ENCODE peak calls at places on chromosomes 16 and 17, in nine cellular contexts. K, N, A, W, Q, B, M, F and Z are unnamed samples. For H3K36me3 and H3K4me1, the result is how much of the 10 kb centered on the place peaks cover.

GRCh38 chr16:86010680-86011141 is 111.7 kb downstream of the IRF8 start:
- DNase-seq in K (no peak), N (no peak), A (no peak), W (no peak), Q (no peak), B (no peak), M (no peak), F (no peak), Z (no peak)

GRCh38 chr16:2895813-2896212 is 12.8 kb downstream of the FLYWCH2 start:
- DNase-seq in K (no peak), N (no peak), A (no peak), W (no peak), Q (no peak), B (no peak), M (peak), F (no peak), Z (no peak)

GRCh38 chr17:3888343-3889171 is 4.3 kb downstream of the CAMKK1 start:
- DNase-seq in K (no peak), N (peak), A (no peak), W (peak), Q (peak), B (peak), M (peak), F (no peak), Z (peak)

GRCh38 chr16:19984136-19984535 is 89.6 kb downstream of the GPR139 start:
- DNase-seq in K (no peak), N (no peak), A (no peak), W (no peak), Q (no peak), B (no peak), M (no peak), F (no peak), Z (no peak)

GRCh38 chr16:3101018-3101840 is 2.1 kb upstream of the ZSCAN10 start:
- DNase-seq in K (no peak), N (peak), A (no peak), W (peak), Q (peak), B (no peak), M (peak), F (no peak), Z (no peak)

GRCh38 chr17:44219126-44219635 is 294 bp downstream of the UBTF start:
- DNase-seq in K (peak), N (peak), A (peak), W (peak), Q (peak), B (no peak), M (peak), F (peak), Z (no peak)

GRCh38 chr17:34533811-34534527 is 45.4 kb upstream of the TMEM132E start:
- DNase-seq in K (no peak), N (no peak), A (no peak), W (no peak), Q (no peak), B (no peak), M (peak), F (no peak), Z (no peak)

GRCh38 chr17:343211-343610 is 9.4 kb downstream of the RPH3AL start:
- DNase-seq in K (no peak), N (no peak), A (no peak), W (no peak), Q (no peak), B (no peak), M (no peak), F (no peak), Z (peak)

GRCh38 chr16:70701998-70702397 is 16.1 kb upstream of the MTSS2 start:
- DNase-seq in K (no peak), N (no peak), A (no peak), W (no peak), Q (no peak), B (no peak), M (no peak), F (no peak), Z (no peak)

GRCh38 chr17:55622547-55622946 is 100.1 kb downstream of the TMEM100 start:
- DNase-seq in K (no peak), N (no peak), A (no peak), W (no peak), Q (no peak), B (no peak), M (no peak), F (no peak), Z (no peak)

GRCh38 chr17:45031231-45032149 is 19.9 kb downstream of the DCAKD start:
- DNase-seq in K (no peak), N (no peak), A (no peak), W (no peak), Q (no peak), B (no peak), M (no peak), F (no peak), Z (no peak)

GRCh38 chr17:29059281-29059680 is 16.3 kb downstream of the PIPOX start:
- DNase-seq in K (no peak), N (peak), A (no peak), W (no peak), Q (no peak), B (no peak), M (peak), F (no peak), Z (no peak)

GRCh38 chr16:64957246-64957645 is 164.6 kb downstream of the CDH11 start:
- DNase-seq in K (no peak), N (no peak), A (no peak), W (no peak), Q (no peak), B (no peak), M (no peak), F (no peak), Z (no peak)

GRCh38 chr17:80886641-80887573 is 104.7 kb upstream of the CHMP6 start:
- DNase-seq in K (no peak), N (no peak), A (no peak), W (no peak), Q (no peak), B (no peak), M (no peak), F (no peak), Z (no peak)

GRCh38 chr17:42804918-42805367 is 6.3 kb downstream of the CNTD1 start:
- DNase-seq in K (no peak), N (peak), A (no peak), W (no peak), Q (no peak), B (no peak), M (no peak), F (no peak), Z (no peak)

GRCh38 chr16:57134982-57135381 is 42.6 kb downstream of the CPNE2 start:
- DNase-seq in K (no peak), N (peak), A (peak), W (peak), Q (peak), B (no peak), M (no peak), F (peak), Z (no peak)

GRCh38 chr16:49338867-49339266 is 34.7 kb upstream of the C16orf78 start:
- DNase-seq in K (no peak), N (no peak), A (no peak), W (no peak), Q (no peak), B (no peak), M (no peak), F (no peak), Z (peak)

GRCh38 chr16:47026947-47027346 is 53.5 kb upstream of the DNAJA2 start:
- DNase-seq in K (no peak), N (no peak), A (no peak), W (no peak), Q (no peak), B (no peak), M (no peak), F (no peak), Z (no peak)

GRCh38 chr17:16419074-16419928 is 3.9 kb downstream of the TRPV2 start:
- DNase-seq in K (no peak), N (peak), A (peak), W (no peak), Q (no peak), B (no peak), M (peak), F (peak), Z (no peak)

GRCh38 chr16:82888616-82889015 is 261.8 kb downstream of the CDH13 start:
- DNase-seq in K (no peak), N (no peak), A (no peak), W (peak), Q (no peak), B (no peak), M (no peak), F (no peak), Z (no peak)

GRCh38 chr16:65071371-65072311 is 50.2 kb downstream of the CDH11 start:
- DNase-seq in K (no peak), N (peak), A (no peak), W (peak), Q (no peak), B (peak), M (peak), F (no peak), Z (no peak)

GRCh38 chr17:66547170-66547865 is 244.9 kb downstream of the PRKCA start:
- DNase-seq in K (no peak), N (peak), A (no peak), W (no peak), Q (no peak), B (no peak), M (peak), F (no peak), Z (no peak)

GRCh38 chr17:43720311-43721060 is 38.1 kb downstream of the SOST start:
- DNase-seq in K (peak), N (peak), A (peak), W (peak), Q (peak), B (peak), M (peak), F (peak), Z (no peak)

GRCh38 chr16:11094838-11095565 is 150.6 kb downstream of the CLEC16A start:
- DNase-seq in K (no peak), N (no peak), A (no peak), W (no peak), Q (peak), B (no peak), M (no peak), F (no peak), Z (no peak)

GRCh38 chr17:79537061-79537460 is 73.8 kb downstream of the RBFOX3 start:
- DNase-seq in K (no peak), N (no peak), A (no peak), W (no peak), Q (no peak), B (no peak), M (no peak), F (no peak), Z (no peak)

GRCh38 chr16:10935491-10935890 is 6.8 kb downstream of the DEXI start:
- DNase-seq in K (no peak), N (no peak), A (no peak), W (no peak), Q (no peak), B (no peak), M (no peak), F (no peak), Z (no peak)

GRCh38 chr17:30005709-30006320 is 64.4 kb downstream of the EFCAB5 start:
- DNase-seq in K (no peak), N (peak), A (no peak), W (no peak), Q (no peak), B (no peak), M (peak), F (no peak), Z (no peak)

GRCh38 chr16:66923247-66923851 is 2.0 kb downstream of the RRAD start:
- DNase-seq in K (no peak), N (no peak), A (no peak), W (no peak), Q (no peak), B (peak), M (no peak), F (no peak), Z (no peak)

GRCh38 chr17:9195961-9196668 is 174.8 kb downstream of the NTN1 start:
- DNase-seq in K (no peak), N (peak), A (no peak), W (peak), Q (no peak), B (no peak), M (no peak), F (no peak), Z (no peak)

GRCh38 chr16:50797456-50797855 is 55.6 kb downstream of the CYLD start:
- DNase-seq in K (no peak), N (no peak), A (no peak), W (no peak), Q (no peak), B (no peak), M (peak), F (no peak), Z (no peak)

GRCh38 chr17:66717680-66718079 is 117.2 kb upstream of the CACNG5 start:
- DNase-seq in K (peak), N (peak), A (no peak), W (peak), Q (no peak), B (no peak), M (no peak), F (no peak), Z (no peak)

GRCh38 chr16:61131447-61131846 is 904.8 kb downstream of the CDH8 start:
- DNase-seq in K (no peak), N (no peak), A (no peak), W (no peak), Q (no peak), B (no peak), M (no peak), F (no peak), Z (no peak)

GRCh38 chr16:2884041-2884451 is 1.0 kb downstream of the FLYWCH2 start:
- DNase-seq in K (no peak), N (no peak), A (no peak), W (no peak), Q (no peak), B (no peak), M (peak), F (no peak), Z (no peak)

GRCh38 chr17:30421592-30421991 is 42.9 kb downstream of the CPD start:
- DNase-seq in K (no peak), N (no peak), A (no peak), W (no peak), Q (no peak), B (no peak), M (no peak), F (no peak), Z (no peak)

GRCh38 chr16:78488461-78488860 is 389.0 kb downstream of the WWOX start:
- DNase-seq in K (no peak), N (no peak), A (no peak), W (no peak), Q (no peak), B (no peak), M (no peak), F (no peak), Z (no peak)

GRCh38 chr17:4592240-4593005 is 8.1 kb downstream of the SMTNL2 start:
- DNase-seq in K (no peak), N (no peak), A (no peak), W (no peak), Q (no peak), B (no peak), M (no peak), F (no peak), Z (no peak)

GRCh38 chr16:87415441-87415840 is 23.3 kb downstream of the MAP1LC3B start:
- DNase-seq in K (no peak), N (no peak), A (no peak), W (no peak), Q (no peak), B (no peak), M (no peak), F (no peak), Z (no peak)
- H3K36me3 ChIP-seq in K (under half), N (under half), A (under half), W (under half), Q (under half), B (under half), M (under half), F (half or more), Z (half or more)

DNA sequence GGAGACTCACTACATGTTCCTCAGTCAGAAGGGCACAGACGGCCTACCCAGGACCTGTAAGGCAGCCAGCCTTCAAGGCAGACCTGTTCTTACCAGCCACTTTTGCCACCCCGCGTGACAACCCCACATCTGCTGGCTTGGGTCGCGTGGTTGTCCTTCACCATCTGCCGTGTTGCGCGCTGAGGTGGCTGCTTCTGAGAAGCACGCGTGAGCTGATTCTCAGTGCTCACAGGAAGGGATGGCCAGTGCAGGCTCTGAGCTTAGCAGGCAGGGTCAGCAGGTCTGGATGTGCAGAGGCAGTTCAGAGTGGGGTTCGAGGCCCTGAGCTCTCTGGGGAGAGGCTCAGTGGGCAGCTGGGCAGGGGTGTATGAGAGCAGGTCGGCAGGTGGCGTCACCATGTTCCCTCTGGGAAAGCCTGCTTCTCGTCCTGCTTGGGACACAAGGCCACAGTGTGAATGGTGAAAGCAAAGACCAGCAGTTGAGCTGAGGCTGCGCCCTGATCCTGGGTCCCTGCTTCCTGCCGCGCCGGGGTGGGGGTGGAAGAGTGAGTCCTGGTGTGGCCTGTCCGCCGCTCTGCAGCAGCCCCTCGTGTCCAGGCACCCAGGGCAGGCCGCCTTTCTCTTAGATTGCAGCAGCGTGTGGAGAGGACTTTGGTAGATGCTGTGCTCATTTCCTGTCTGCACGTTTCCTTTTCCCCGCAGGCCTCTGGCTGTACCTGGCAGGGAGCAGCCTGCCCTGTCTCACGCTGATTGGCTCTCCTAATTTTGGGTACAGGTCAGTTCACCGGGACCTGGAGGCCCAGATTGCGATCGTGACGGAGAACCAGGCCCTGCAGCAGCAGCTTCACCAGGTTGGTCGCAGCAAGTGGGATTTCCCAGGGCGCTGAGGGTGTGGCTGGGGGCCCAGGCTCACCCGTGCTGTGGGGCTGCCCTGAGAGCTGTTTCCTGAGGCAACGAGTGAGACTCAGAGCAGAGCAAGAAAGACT is 36.0 kb downstream of the PGS1 start:
- DNase-seq in K (no peak), N (no peak), A (peak), W (no peak), Q (peak), B (no peak), M (no peak), F (peak), Z (no peak)
- H3K27ac ChIP-seq in K (peak), N (no peak), A (peak), W (peak), Q (peak), B (no peak), M (no peak), F (peak), Z (no peak)

GRCh38 chr17:2237960-2238359 is 65.6 kb downstream of the SMG6 start:
- DNase-seq in K (no peak), N (no peak), A (no peak), W (no peak), Q (no peak), B (no peak), M (peak), F (no peak), Z (no peak)
- H3K4me1 ChIP-seq in K (under half), N (under half), A (under half), W (under half), Q (under half), B (under half), M (half or more), F (under half), Z (half or more)

DNA sequence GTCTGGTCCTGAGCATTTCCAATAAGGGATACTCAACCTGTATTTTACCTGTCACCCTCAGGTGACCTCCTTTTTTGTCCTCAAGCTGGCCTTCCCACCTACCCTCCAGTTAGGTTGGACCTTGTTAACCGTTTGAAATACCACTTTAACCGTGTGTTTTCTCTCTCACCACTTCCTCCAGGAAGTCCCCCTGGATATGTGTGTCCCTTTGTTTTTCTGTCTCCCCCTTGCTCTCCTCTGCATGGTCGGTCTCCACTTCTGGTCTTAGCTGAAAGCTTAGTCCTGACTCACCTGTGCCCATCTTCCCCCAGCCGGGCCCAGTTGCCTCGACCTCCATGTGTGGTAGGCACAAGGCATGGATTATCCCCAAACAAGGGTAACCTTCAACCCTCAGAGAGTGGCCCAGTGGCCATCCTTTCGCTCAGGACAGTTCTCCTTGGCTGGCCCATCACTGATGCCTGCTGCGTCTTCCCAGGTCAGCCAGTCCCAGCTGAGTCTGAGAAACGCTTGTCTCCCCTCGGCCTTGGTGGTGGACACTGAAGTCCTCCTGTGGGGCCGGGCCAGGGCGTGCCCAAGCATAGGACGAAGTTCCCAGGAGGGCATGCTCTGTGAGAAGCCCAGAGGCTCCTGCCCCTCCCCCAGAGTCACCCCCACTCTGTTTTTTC is 20.0 kb downstream of the LASP1 start:
- DNase-seq in K (no peak), N (no peak), A (no peak), W (no peak), Q (no peak), B (no peak), M (no peak), F (no peak), Z (no peak)
- H3K36me3 ChIP-seq in K (under half), N (under half), A (under half), W (under half), Q (under half), B (under half), M (half or more), F (half or more), Z (half or more)

GRCh38 chr16:23519282-23519681 is 9.0 kb upstream of the GGA2 start:
- DNase-seq in K (no peak), N (no peak), A (no peak), W (no peak), Q (no peak), B (no peak), M (peak), F (no peak), Z (no peak)
- H3K27ac ChIP-seq in K (peak), N (no peak), A (no peak), W (no peak), Q (no peak), B (no peak), M (no peak), F (no peak), Z (no peak)

GRCh38 chr17:78407387-78407990 is 29.0 kb downstream of the PGS1 start:
- DNase-seq in K (no peak), N (no peak), A (no peak), W (no peak), Q (no peak), B (no peak), M (no peak), F (no peak), Z (no peak)

GRCh38 chr17:78408476-78409020 is 30.1 kb downstream of the PGS1 start:
- DNase-seq in K (no peak), N (no peak), A (no peak), W (peak), Q (no peak), B (no peak), M (no peak), F (no peak), Z (no peak)

GRCh38 chr17:78411241-78411855 is 32.9 kb downstream of the PGS1 start:
- DNase-seq in K (no peak), N (no peak), A (no peak), W (peak), Q (no peak), B (no peak), M (no peak), F (no peak), Z (no peak)

GRCh38 chr17:78406396-78406795 is 27.9 kb downstream of the PGS1 start:
- DNase-seq in K (no peak), N (no peak), A (no peak), W (no peak), Q (no peak), B (no peak), M (no peak), F (no peak), Z (no peak)

GRCh38 chr17:78409191-78409621 is 30.8 kb downstream of the PGS1 start:
- DNase-seq in K (peak), N (peak), A (no peak), W (peak), Q (no peak), B (no peak), M (no peak), F (no peak), Z (no peak)
- H3K4me1 ChIP-seq in K (under half), N (under half), A (under half), W (under half), Q (under half), B (under half), M (under half), F (under half), Z (under half)